ENCODE peak calls at places on chromosomes 3 and 15, in six cellular contexts. One of them, this sample, is unnamed.

GRCh38 chr15:33152502-33153109 is 41.9 kb downstream of the FMN1 start:
- DNase-seq in psoas muscle: no peak
- DNase-seq in prostate gland: no peak
- DNase-seq in transverse colon: no peak
- DNase-seq in CD8-positive, alpha-beta memory T cell: no peak
- DNase-seq in CD8-positive, alpha-beta T cell: no peak
- DNase-seq in this sample: no peak

GRCh38 chr3:116940719-116941118 is 231.1 kb downstream of the TUSC7 start:
- DNase-seq in psoas muscle: no peak
- DNase-seq in prostate gland: no peak
- DNase-seq in transverse colon: no peak
- DNase-seq in CD8-positive, alpha-beta memory T cell: no peak
- DNase-seq in CD8-positive, alpha-beta T cell: no peak
- DNase-seq in this sample: no peak

GRCh38 chr3:27568393-27568792 is 84.2 kb upstream of the SLC4A7 start:
- DNase-seq in psoas muscle: peak; percentile 40
- DNase-seq in prostate gland: peak; percentile 66
- DNase-seq in transverse colon: peak; percentile 57
- DNase-seq in CD8-positive, alpha-beta memory T cell: no peak
- DNase-seq in CD8-positive, alpha-beta T cell: no peak
- DNase-seq in this sample: peak; percentile 84

GRCh38 chr3:28915711-28916481 is 365.0 kb upstream of the RBMS3 start:
- DNase-seq in psoas muscle: no peak
- DNase-seq in prostate gland: no peak
- DNase-seq in transverse colon: peak; percentile 10
- DNase-seq in CD8-positive, alpha-beta memory T cell: no peak
- DNase-seq in CD8-positive, alpha-beta T cell: no peak
- DNase-seq in this sample: no peak

GRCh38 chr3:183500349-183500748 is 55.2 kb downstream of the KLHL6 start:
- DNase-seq in psoas muscle: no peak
- DNase-seq in prostate gland: no peak
- DNase-seq in transverse colon: no peak
- DNase-seq in CD8-positive, alpha-beta memory T cell: no peak
- DNase-seq in CD8-positive, alpha-beta T cell: no peak
- DNase-seq in this sample: no peak

GRCh38 chr3:143847787-143848631 is at the start of gene SLC9A9:
- DNase-seq in psoas muscle: peak; percentile 15
- DNase-seq in prostate gland: peak; percentile 32
- DNase-seq in transverse colon: peak; percentile 23
- DNase-seq in CD8-positive, alpha-beta memory T cell: peak; percentile 26
- DNase-seq in CD8-positive, alpha-beta T cell: peak; percentile 53
- DNase-seq in this sample: peak; percentile 39

GRCh38 chr15:63512148-63512547 is 7.8 kb downstream of the USP3 start:
- DNase-seq in psoas muscle: no peak
- DNase-seq in prostate gland: no peak
- DNase-seq in transverse colon: no peak
- DNase-seq in CD8-positive, alpha-beta memory T cell: no peak
- DNase-seq in CD8-positive, alpha-beta T cell: no peak
- DNase-seq in this sample: no peak

GRCh38 chr3:41202834-41203345 is 3.6 kb downstream of the CTNNB1 start:
- DNase-seq in psoas muscle: no peak
- DNase-seq in prostate gland: no peak
- DNase-seq in transverse colon: no peak
- DNase-seq in CD8-positive, alpha-beta memory T cell: no peak
- DNase-seq in CD8-positive, alpha-beta T cell: no peak
- DNase-seq in this sample: peak; percentile 19

GRCh38 chr15:78069630-78070029 is 7.9 kb downstream of the TBC1D2B start:
- DNase-seq in psoas muscle: no peak
- DNase-seq in prostate gland: no peak
- DNase-seq in transverse colon: no peak
- DNase-seq in CD8-positive, alpha-beta memory T cell: no peak
- DNase-seq in CD8-positive, alpha-beta T cell: no peak
- DNase-seq in this sample: no peak
- H3K4me1 ChIP-seq in psoas muscle: peaks cover 84% of the 10 kb centered on the region
- H3K4me1 ChIP-seq in prostate gland: peaks cover 42% of the 10 kb centered on the region
- H3K4me1 ChIP-seq in transverse colon: peaks cover 96% of the 10 kb centered on the region
- H3K4me1 ChIP-seq in CD8-positive, alpha-beta memory T cell: peaks cover 89% of the 10 kb centered on the region
- H3K4me1 ChIP-seq in CD8-positive, alpha-beta T cell: peaks cover 88% of the 10 kb centered on the region
- H3K4me1 ChIP-seq in this sample: peaks cover 22% of the 10 kb centered on the region

GRCh38 chr15:100457201-100457600 is 71.5 kb downstream of the CERS3 start:
- DNase-seq in psoas muscle: no peak
- DNase-seq in prostate gland: no peak
- DNase-seq in transverse colon: no peak
- DNase-seq in CD8-positive, alpha-beta memory T cell: no peak
- DNase-seq in CD8-positive, alpha-beta T cell: no peak
- DNase-seq in this sample: no peak

GRCh38 chr15:100448481-100448880 is 80.3 kb downstream of the CERS3 start:
- DNase-seq in psoas muscle: no peak
- DNase-seq in prostate gland: no peak
- DNase-seq in transverse colon: no peak
- DNase-seq in CD8-positive, alpha-beta memory T cell: no peak
- DNase-seq in CD8-positive, alpha-beta T cell: no peak
- DNase-seq in this sample: no peak

DNA sequence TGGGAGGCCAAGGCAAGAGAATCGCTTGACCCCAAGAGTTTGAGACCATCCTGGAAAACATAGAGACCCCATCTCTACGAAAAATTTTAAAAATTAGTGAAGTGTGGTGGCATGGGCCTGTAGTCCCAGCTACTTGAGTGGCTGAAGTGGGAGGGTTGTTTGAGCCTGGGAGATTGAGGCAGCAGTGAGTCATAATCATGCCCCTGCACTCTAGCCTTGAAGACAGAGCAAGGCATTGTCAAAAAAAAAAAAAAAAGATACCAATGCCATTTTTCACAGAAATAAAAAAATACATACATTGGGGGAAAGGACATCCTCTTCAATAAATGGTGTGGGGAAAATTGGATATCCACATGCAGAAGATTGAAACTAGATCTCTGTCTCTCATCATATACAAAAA is 74.6 kb downstream of the CERS3 start:
- DNase-seq in psoas muscle: no peak
- DNase-seq in prostate gland: no peak
- DNase-seq in transverse colon: no peak
- DNase-seq in CD8-positive, alpha-beta memory T cell: no peak
- DNase-seq in CD8-positive, alpha-beta T cell: no peak
- DNase-seq in this sample: no peak
- H3K9me3 ChIP-seq in psoas muscle: peaks cover 26% of the 10 kb centered on the region
- H3K9me3 ChIP-seq in prostate gland: no peaks in the 10 kb centered on the region
- H3K9me3 ChIP-seq in transverse colon: peaks cover 7% of the 10 kb centered on the region
- H3K9me3 ChIP-seq in CD8-positive, alpha-beta memory T cell: no peaks in the 10 kb centered on the region
- H3K9me3 ChIP-seq in CD8-positive, alpha-beta T cell: no peaks in the 10 kb centered on the region
- H3K9me3 ChIP-seq in this sample: peaks cover 56% of the 10 kb centered on the region

DNA sequence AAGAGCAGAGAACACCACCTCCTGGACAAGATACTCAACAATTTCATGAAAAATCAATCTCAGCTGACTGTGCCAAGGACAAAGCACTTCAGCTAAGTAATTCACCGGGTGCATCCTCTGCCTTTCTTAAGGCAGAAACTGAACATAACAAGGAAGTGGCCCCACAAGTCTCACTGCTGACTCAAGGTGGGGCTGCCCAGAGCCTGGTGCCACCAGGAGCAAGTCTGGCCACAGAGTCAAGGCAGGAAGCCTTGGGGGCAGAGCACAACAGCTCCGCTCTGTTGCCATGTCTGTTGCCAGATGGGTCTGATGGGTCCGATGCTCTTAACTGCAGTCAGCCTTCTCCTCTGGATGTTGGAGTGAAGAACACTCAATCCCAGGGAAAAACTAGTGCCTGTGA is 200.5 kb downstream of the AKAP13 start:
- DNase-seq in psoas muscle: no peak
- DNase-seq in prostate gland: no peak
- DNase-seq in transverse colon: peak; percentile 67
- DNase-seq in CD8-positive, alpha-beta memory T cell: peak; percentile 53
- DNase-seq in CD8-positive, alpha-beta T cell: peak; percentile 74
- DNase-seq in this sample: peak; percentile 58
- H3K4me1 ChIP-seq in psoas muscle: peaks cover 75% of the 10 kb centered on the region
- H3K4me1 ChIP-seq in prostate gland: no peaks in the 10 kb centered on the region
- H3K4me1 ChIP-seq in transverse colon: peaks cover 62% of the 10 kb centered on the region
- H3K4me1 ChIP-seq in CD8-positive, alpha-beta memory T cell: peaks cover 60% of the 10 kb centered on the region
- H3K4me1 ChIP-seq in CD8-positive, alpha-beta T cell: peaks cover 50% of the 10 kb centered on the region
- H3K4me1 ChIP-seq in this sample: peaks cover 71% of the 10 kb centered on the region

GRCh38 chr3:121822973-121823372 is 11.9 kb downstream of the IQCB1 start:
- DNase-seq in psoas muscle: no peak
- DNase-seq in prostate gland: no peak
- DNase-seq in transverse colon: no peak
- DNase-seq in CD8-positive, alpha-beta memory T cell: no peak
- DNase-seq in CD8-positive, alpha-beta T cell: no peak
- DNase-seq in this sample: no peak
- H3K9me3 ChIP-seq in psoas muscle: peaks cover 11% of the 10 kb centered on the region
- H3K9me3 ChIP-seq in prostate gland: no peaks in the 10 kb centered on the region
- H3K9me3 ChIP-seq in transverse colon: peaks cover 11% of the 10 kb centered on the region
- H3K9me3 ChIP-seq in CD8-positive, alpha-beta memory T cell: peaks cover 12% of the 10 kb centered on the region
- H3K9me3 ChIP-seq in CD8-positive, alpha-beta T cell: no peaks in the 10 kb centered on the region
- H3K9me3 ChIP-seq in this sample: peaks cover 24% of the 10 kb centered on the region

DNA sequence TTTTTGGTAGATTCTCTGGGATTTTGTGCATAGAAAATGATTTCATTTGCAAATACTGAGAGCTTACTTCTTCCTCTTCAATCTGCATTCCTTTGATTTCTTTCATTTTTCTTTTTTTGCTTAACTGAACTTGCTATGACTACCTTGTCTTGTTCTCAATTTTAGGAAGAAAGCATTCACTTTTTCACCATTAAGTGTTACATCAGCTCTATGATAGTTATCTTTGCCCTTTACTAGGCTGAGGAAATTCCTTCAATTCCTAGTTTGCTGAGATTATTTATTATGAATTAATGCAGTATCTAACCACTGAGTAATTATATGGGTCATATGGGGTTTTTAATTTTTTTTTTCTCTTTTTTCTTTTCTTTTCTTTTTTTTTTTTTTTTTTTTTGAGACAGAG is 172.8 kb downstream of the PEAK1 start:
- DNase-seq in psoas muscle: no peak
- DNase-seq in prostate gland: no peak
- DNase-seq in transverse colon: no peak
- DNase-seq in CD8-positive, alpha-beta memory T cell: no peak
- DNase-seq in CD8-positive, alpha-beta T cell: no peak
- DNase-seq in this sample: no peak
- H3K4me1 ChIP-seq in psoas muscle: no peaks in the 10 kb centered on the region
- H3K4me1 ChIP-seq in prostate gland: no peaks in the 10 kb centered on the region
- H3K4me1 ChIP-seq in transverse colon: no peaks in the 10 kb centered on the region
- H3K4me1 ChIP-seq in CD8-positive, alpha-beta memory T cell: no peaks in the 10 kb centered on the region
- H3K4me1 ChIP-seq in CD8-positive, alpha-beta T cell: no peaks in the 10 kb centered on the region
- H3K4me1 ChIP-seq in this sample: no peaks in the 10 kb centered on the region

GRCh38 chr3:690770-691169 is 402.1 kb upstream of the CNTN6 start:
- DNase-seq in psoas muscle: no peak
- DNase-seq in prostate gland: no peak
- DNase-seq in transverse colon: no peak
- DNase-seq in CD8-positive, alpha-beta memory T cell: no peak
- DNase-seq in CD8-positive, alpha-beta T cell: no peak
- DNase-seq in this sample: no peak
- H3K9me3 ChIP-seq in psoas muscle: no peaks in the 10 kb centered on the region
- H3K9me3 ChIP-seq in prostate gland: no peaks in the 10 kb centered on the region
- H3K9me3 ChIP-seq in transverse colon: peaks cover 5% of the 10 kb centered on the region
- H3K9me3 ChIP-seq in CD8-positive, alpha-beta memory T cell: no peaks in the 10 kb centered on the region
- H3K9me3 ChIP-seq in CD8-positive, alpha-beta T cell: no peaks in the 10 kb centered on the region
- H3K9me3 ChIP-seq in this sample: no peaks in the 10 kb centered on the region

This sample was measured in heart left ventricle.